ENCODE peak calls at places on chromosomes 16 and 17, in seven cellular contexts. Z is MM.1S, G is A549, K is AG04449, M is AG10803, I is ascending aorta, V is fibroblast of mammary gland. W is an unnamed sample.

GRCh38 chr16:46830417-46830901 is 521 bp downstream of the C16orf87 start:
- DNase-seq in V (peak), M (peak), I (no peak), K (no peak), G (no peak), Z (peak), W (no peak)

GRCh38 chr16:28063047-28063521 is 430 bp downstream of the GSG1L start:
- DNase-seq in M (peak), Z (no peak), I (no peak), G (no peak), V (no peak), K (no peak), W (peak)

GRCh38 chr17:45042346-45043120 is 8.9 kb downstream of the DCAKD start:
- DNase-seq in Z (no peak), G (no peak), K (no peak), V (no peak), I (no peak), M (no peak), W (no peak)

GRCh38 chr16:70430667-70431536 is 8.0 kb downstream of the ST3GAL2 start:
- DNase-seq in I (no peak), M (no peak), Z (peak), G (no peak), V (peak), K (no peak), W (peak)

GRCh38 chr16:49436181-49436580 is 62.6 kb downstream of the C16orf78 start:
- DNase-seq in Z (no peak), M (no peak), V (no peak), K (no peak), I (no peak), G (no peak), W (no peak)

GRCh38 chr16:58026139-58026704 is 668 bp downstream of the MMP15 start:
- DNase-seq in V (peak), M (peak), K (no peak), I (no peak), Z (no peak), G (peak), W (peak)

GRCh38 chr16:85041184-85041928 is 13.8 kb downstream of the KIAA0513 start:
- DNase-seq in Z (no peak), M (no peak), V (no peak), K (no peak), G (no peak), I (no peak), W (no peak)

GRCh38 chr17:6544770-6545169 is 11.6 kb downstream of the PITPNM3 start:
- DNase-seq in Z (no peak), G (no peak), V (no peak), I (no peak), K (no peak), M (no peak), W (no peak)

GRCh38 chr16:80460988-80461387 is 79.8 kb upstream of the DYNLRB2 start:
- DNase-seq in K (no peak), I (no peak), V (no peak), G (no peak), M (no peak), Z (no peak), W (no peak)

GRCh38 chr17:56289321-56289720 is 136.0 kb downstream of the ANKFN1 start:
- DNase-seq in M (peak), K (no peak), V (no peak), I (no peak), G (no peak), Z (no peak), W (no peak)

GRCh38 chr17:76014925-76015261 is 12.2 kb downstream of the EVPL start:
- DNase-seq in I (no peak), K (no peak), Z (no peak), M (no peak), V (no peak), G (no peak), W (no peak)

GRCh38 chr17:921161-921560 is 58.4 kb downstream of the NXN start:
- DNase-seq in K (no peak), V (peak), I (no peak), Z (no peak), G (no peak), M (no peak), W (no peak)

GRCh38 chr17:80187493-80187892 is 17.7 kb downstream of the CARD14 start:
- DNase-seq in Z (no peak), M (peak), G (peak), V (peak), K (no peak), I (no peak), W (no peak)

GRCh38 chr17:77957215-77957868 is 1.2 kb upstream of the TNRC6C start:
- DNase-seq in K (no peak), G (peak), I (no peak), Z (peak), V (no peak), M (peak), W (peak)

GRCh38 chr17:79572136-79572915 is 38.5 kb downstream of the RBFOX3 start:
- DNase-seq in K (no peak), I (no peak), G (no peak), V (no peak), M (no peak), Z (no peak), W (no peak)

GRCh38 chr17:55005520-55005919 is 37.0 kb downstream of the STXBP4 start:
- DNase-seq in K (no peak), I (no peak), G (no peak), V (peak), M (peak), Z (peak), W (peak)

GRCh38 chr17:78995022-78995760 is 14.4 kb downstream of the CANT1 start:
- DNase-seq in Z (no peak), M (no peak), K (no peak), G (no peak), V (no peak), I (no peak), W (no peak)

GRCh38 chr17:40722146-40722720 is 18.7 kb upstream of the KRT24 start:
- DNase-seq in M (no peak), K (no peak), G (no peak), V (no peak), Z (no peak), I (no peak), W (no peak)

GRCh38 chr17:79801156-79802038 is 4.5 kb upstream of the CBX8 start:
- DNase-seq in M (no peak), Z (no peak), V (no peak), K (no peak), G (no peak), I (no peak), W (no peak)

GRCh38 chr17:53426505-53426904 is 396.2 kb upstream of the KIF2B start:
- DNase-seq in G (no peak), Z (no peak), M (no peak), V (no peak), K (no peak), I (no peak), W (no peak)
- TF ChIP-seq CTCF in G (no peak), Z (no peak), M (no peak), V (no peak), K (no peak), I (no peak), W (no peak)

DNA sequence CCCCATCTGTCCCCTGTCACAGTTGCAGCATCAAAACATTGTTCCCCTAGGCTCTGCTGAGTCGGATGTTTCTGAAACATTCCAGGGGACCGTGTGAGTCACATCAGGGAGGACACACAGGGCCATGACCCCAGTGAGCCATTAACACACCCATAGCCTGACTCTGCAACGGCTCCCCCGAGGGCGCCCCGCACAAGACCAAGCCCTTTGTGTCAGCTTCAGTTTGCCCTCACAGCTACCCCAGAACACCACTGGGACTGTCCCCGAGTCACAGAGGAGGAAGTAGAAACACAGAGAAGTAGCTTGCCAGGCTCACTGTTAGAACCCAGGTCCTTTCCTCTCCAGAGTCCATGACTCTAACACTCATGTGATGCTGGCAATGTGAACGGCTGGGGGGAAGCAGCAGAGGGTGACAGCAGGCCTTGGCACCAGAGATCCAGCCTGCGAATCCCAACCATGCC is 63.2 kb upstream of the HSBP1 start:
- DNase-seq in Z (no peak), K (no peak), I (peak), V (no peak), M (peak), G (no peak), W (peak)
- TF ChIP-seq CTCF in Z (no peak), K (no peak), I (no peak), V (no peak), M (no peak), G (no peak), W (no peak)

GRCh38 chr16:54938351-54939346 is 8.0 kb downstream of the IRX5 start:
- DNase-seq in Z (no peak), V (no peak), G (no peak), I (no peak), K (no peak), M (no peak), W (no peak)
- TF ChIP-seq CTCF in Z (no peak), V (no peak), G (no peak), I (no peak), K (no peak), M (no peak), W (no peak)

GRCh38 chr17:20230924-20231323 is 221.8 kb downstream of the SPECC1 start:
- DNase-seq in I (no peak), Z (no peak), M (no peak), G (no peak), V (no peak), K (no peak), W (no peak)
- TF ChIP-seq CTCF in I (no peak), Z (no peak), M (no peak), G (no peak), V (no peak), K (no peak), W (no peak)

GRCh38 chr17:82107341-82107860 is 9.4 kb upstream of the FASN start:
- DNase-seq in Z (no peak), V (no peak), K (no peak), I (no peak), M (no peak), G (peak), W (peak)
- TF ChIP-seq CTCF in Z (peak), V (peak), K (peak), I (no peak), M (peak), G (peak), W (peak)

GRCh38 chr17:9330140-9330902 is 245.3 kb downstream of the STX8 start:
- DNase-seq in V (no peak), Z (no peak), K (no peak), M (no peak), I (no peak), G (no peak), W (no peak)

GRCh38 chr17:9329251-9329921 is 246.2 kb downstream of the STX8 start:
- DNase-seq in M (no peak), G (no peak), I (no peak), V (no peak), K (no peak), Z (no peak), W (no peak)

GRCh38 chr17:9322298-9322697 is 253.3 kb downstream of the STX8 start:
- DNase-seq in M (no peak), K (no peak), I (no peak), V (no peak), Z (no peak), G (no peak), W (no peak)

GRCh38 chr17:9321862-9322261 is 253.8 kb downstream of the STX8 start:
- DNase-seq in Z (no peak), M (no peak), I (no peak), V (no peak), K (no peak), G (no peak), W (no peak)

GRCh38 chr17:9324864-9325263 is 250.8 kb downstream of the STX8 start:
- DNase-seq in I (no peak), M (peak), Z (no peak), G (no peak), K (no peak), V (peak), W (no peak)
- TF ChIP-seq CTCF in I (no peak), M (no peak), Z (no peak), G (no peak), K (no peak), V (no peak), W (no peak)

GRCh38 chr17:59716427-59716826 is 9.0 kb downstream of the VMP1 start:
- DNase-seq in V (no peak), K (no peak), Z (no peak), I (no peak), G (no peak), M (no peak), W (no peak)

GRCh38 chr17:59723607-59724006 is 16.2 kb downstream of the VMP1 start:
- DNase-seq in Z (no peak), G (no peak), M (no peak), V (no peak), K (no peak), I (no peak), W (no peak)

GRCh38 chr17:59722623-59723022 is 15.2 kb downstream of the VMP1 start:
- DNase-seq in M (no peak), Z (no peak), V (no peak), I (no peak), K (no peak), G (no peak), W (no peak)

GRCh38 chr17:59723041-59723440 is 15.6 kb downstream of the VMP1 start:
- DNase-seq in M (no peak), V (no peak), Z (no peak), G (no peak), I (no peak), K (no peak), W (no peak)

GRCh38 chr17:59719526-59719925 is 12.1 kb downstream of the VMP1 start:
- DNase-seq in V (no peak), Z (no peak), I (no peak), M (no peak), K (no peak), G (no peak), W (no peak)
- TF ChIP-seq CTCF in V (no peak), Z (no peak), I (no peak), M (no peak), K (no peak), G (no peak), W (no peak)

DNA sequence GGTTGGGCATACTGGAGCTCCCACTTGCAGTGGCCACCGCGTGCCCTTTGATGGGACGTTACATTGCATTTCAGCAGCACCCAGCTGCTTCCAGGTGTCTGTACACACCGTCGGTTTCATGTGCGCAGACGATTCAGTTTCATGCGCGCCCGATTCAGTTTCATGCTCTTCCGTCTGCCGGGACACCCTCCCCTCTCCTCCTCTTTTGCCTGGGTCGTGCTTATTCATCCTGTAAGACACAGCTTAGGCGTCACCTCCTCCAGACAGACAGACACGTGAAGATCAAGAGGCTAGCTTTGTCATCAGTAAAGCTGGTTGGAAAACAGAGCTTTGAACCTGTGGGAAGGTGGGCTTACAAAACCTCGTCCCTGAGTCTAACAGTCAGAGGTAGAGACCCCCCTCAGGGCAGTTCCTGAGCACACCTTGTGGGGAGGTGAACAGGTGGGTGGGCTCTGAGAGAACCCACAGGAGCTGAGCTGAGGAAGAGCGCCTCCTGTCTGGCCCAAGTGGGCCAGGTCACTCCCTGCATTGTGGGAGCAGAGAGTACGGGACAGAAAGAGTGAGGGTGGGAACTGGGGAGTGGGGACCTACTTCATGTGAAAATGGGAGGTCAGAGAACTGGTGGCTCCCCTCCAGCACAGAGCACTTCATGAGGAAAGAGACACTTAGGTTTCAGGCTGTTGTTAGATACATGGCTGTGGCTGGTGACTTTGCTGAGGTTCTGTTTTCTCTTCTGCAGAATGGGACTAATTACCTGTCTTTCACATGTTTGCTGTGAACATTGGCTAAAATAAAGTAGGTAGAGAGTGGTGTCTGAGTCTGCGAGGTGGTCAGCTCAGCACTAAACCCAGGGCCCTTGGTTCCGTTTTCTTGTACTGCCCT is 122.1 kb downstream of the SNX29 start:
- DNase-seq in V (no peak), I (no peak), Z (no peak), K (no peak), M (no peak), G (no peak), W (no peak)
- TF ChIP-seq CTCF in V (no peak), I (no peak), Z (no peak), K (no peak), M (no peak), G (no peak), W (no peak)

W was measured in GM20000.